ENCODE peak calls at places on chromosomes 6 and 20, in seven cellular contexts. H, W, B, U, I, N and C are unnamed samples.
A peak's percentile ranks its signal among the peaks of the same experiment; 100 is the strongest.

GRCh38 chr6:97958143-97958542 is 675.1 kb upstream of the MMS22L start:
- DNase-seq in H (no peak), W (no peak), B (no peak), U (no peak), I (no peak), N (peak; percentile 0), C (no peak)

GRCh38 chr6:3194535-3195376 is 32.7 kb downstream of the TUBB2B start:
- DNase-seq in H (no peak), W (no peak), B (peak; percentile 50), U (peak; percentile 46), I (no peak), N (no peak), C (no peak)

GRCh38 chr6:30378290-30378937 is 33.5 kb downstream of the RPP21 start:
- DNase-seq in H (no peak), W (no peak), B (no peak), U (peak; percentile 19), I (peak; percentile 61), N (peak; percentile 11), C (no peak)

GRCh38 chr20:38043512-38044300 is 10.2 kb downstream of the RPRD1B start:
- DNase-seq in H (no peak), W (peak; percentile 48), B (no peak), U (peak; percentile 85), I (no peak), N (peak; percentile 73), C (no peak)

GRCh38 chr20:45111799-45112471 is 3.0 kb downstream of the WFDC5 start:
- DNase-seq in H (no peak), W (no peak), B (no peak), U (no peak), I (peak; percentile 56), N (peak; percentile 20), C (no peak)

GRCh38 chr20:13649548-13649947 is 10.8 kb upstream of the TASP1 start:
- DNase-seq in H (no peak), W (no peak), B (peak; percentile 62), U (no peak), I (no peak), N (no peak), C (no peak)

GRCh38 chr6:25173951-25174474 is 105.2 kb upstream of the CARMIL1 start:
- DNase-seq in H (peak; percentile 25), W (no peak), B (no peak), U (peak; percentile 99), I (peak; percentile 60), N (peak; percentile 62), C (no peak)

GRCh38 chr6:127173541-127173940 is 55.1 kb downstream of the RSPO3 start:
- DNase-seq in H (no peak), W (no peak), B (no peak), U (no peak), I (no peak), N (peak; percentile 17), C (no peak)

GRCh38 chr20:45288376-45288775 is 18.3 kb upstream of the RBPJL start:
- DNase-seq in H (no peak), W (no peak), B (no peak), U (no peak), I (no peak), N (no peak), C (no peak)

GRCh38 chr6:142855877-142856606 is 88.9 kb downstream of the HIVEP2 start:
- DNase-seq in H (no peak), W (no peak), B (no peak), U (no peak), I (no peak), N (no peak), C (no peak)

GRCh38 chr6:85864453-85865401 is 222.0 kb upstream of the SYNCRIP start:
- DNase-seq in H (no peak), W (peak; percentile 35), B (no peak), U (peak; percentile 31), I (peak; percentile 38), N (no peak), C (no peak)

GRCh38 chr6:2450546-2450945 is 205.1 kb upstream of the GMDS start:
- DNase-seq in H (no peak), W (peak; percentile 50), B (peak; percentile 69), U (no peak), I (no peak), N (no peak), C (peak; percentile 62)

GRCh38 chr6:34973547-34974248 is 84.6 kb downstream of the ANKS1A start:
- DNase-seq in H (no peak), W (no peak), B (no peak), U (no peak), I (peak; percentile 25), N (no peak), C (no peak)

GRCh38 chr20:20513720-20514119 is 145.8 kb downstream of the INSM1 start:
- DNase-seq in H (no peak), W (no peak), B (no peak), U (no peak), I (no peak), N (no peak), C (no peak)

GRCh38 chr6:139981066-139981624 is 606.7 kb upstream of the CITED2 start:
- DNase-seq in H (no peak), W (no peak), B (no peak), U (no peak), I (no peak), N (no peak), C (no peak)

GRCh38 chr6:79604583-79605037 is 26.5 kb upstream of the SH3BGRL2 start:
- DNase-seq in H (no peak), W (no peak), B (no peak), U (peak; percentile 63), I (peak; percentile 95), N (peak; percentile 65), C (no peak)
- TF ChIP-seq CTCF in H (no peak), W (no peak), B (no peak), U (no peak), I (no peak), N (no peak), C (no peak)

DNA sequence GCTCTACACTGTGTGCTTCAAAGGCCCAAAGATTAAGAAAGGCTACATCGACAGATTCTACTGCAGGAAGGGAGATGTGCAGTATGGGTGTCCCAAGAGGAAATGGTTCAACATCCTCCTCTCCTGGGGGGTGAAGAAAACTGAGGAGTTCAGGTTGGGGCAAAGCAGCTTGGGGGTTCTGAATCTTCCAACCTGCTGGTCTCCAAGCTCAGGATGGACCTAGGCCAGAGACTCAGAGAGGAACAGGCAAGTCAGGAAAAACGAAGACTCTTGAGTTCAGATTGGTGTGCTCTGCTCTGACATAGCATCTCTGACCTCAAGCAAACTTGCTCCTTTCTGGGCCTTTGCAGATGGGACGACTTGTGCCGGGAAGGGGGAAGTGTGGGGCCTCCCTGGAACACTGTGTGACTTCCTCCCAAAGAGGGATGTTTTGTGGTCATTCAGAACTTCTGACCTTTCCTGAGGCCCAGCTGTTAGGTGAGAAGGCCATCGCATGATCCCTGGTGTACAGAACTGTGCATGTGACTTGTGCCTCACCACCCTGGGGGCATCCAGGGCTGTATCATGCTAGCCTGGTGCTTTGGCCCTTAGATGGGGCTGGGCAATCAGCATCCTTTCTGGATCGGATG is 31.1 kb downstream of the DAAM2 start:
- DNase-seq in H (peak; percentile 58), W (peak; percentile 62), B (peak; percentile 46), U (no peak), I (no peak), N (no peak), C (no peak)
- TF ChIP-seq POLR2A in H (no peak), W (peak; percentile 13), B (no peak), U (no peak), I (no peak), N (no peak), C (peak; percentile 34)

GRCh38 chr6:44250067-44250717 is 3.3 kb downstream of the HSP90AB1 start:
- DNase-seq in H (no peak), W (no peak), B (no peak), U (no peak), I (no peak), N (no peak), C (no peak)

GRCh38 chr6:44246663-44247337 is at the start of gene HSP90AB1:
- DNase-seq in H (peak; percentile 98), W (peak; percentile 98), B (peak; percentile 95), U (peak; percentile 98), I (peak; percentile 98), N (peak; percentile 99), C (peak; percentile 96)

GRCh38 chr6:44249082-44249748 is 2.3 kb downstream of the HSP90AB1 start:
- DNase-seq in H (no peak), W (no peak), B (no peak), U (no peak), I (no peak), N (no peak), C (no peak)

GRCh38 chr6:44247338-44248302 is 719 bp downstream of the HSP90AB1 start:
- DNase-seq in H (peak; percentile 75), W (peak; percentile 90), B (peak; percentile 87), U (peak; percentile 38), I (peak; percentile 36), N (peak; percentile 63), C (peak; percentile 83)

GRCh38 chr6:44248579-44248978 is 1.7 kb downstream of the HSP90AB1 start:
- DNase-seq in H (no peak), W (no peak), B (no peak), U (no peak), I (no peak), N (no peak), C (no peak)
- H3K4me3 ChIP-seq in H (peak overlapping the region; percentile 98), W (peak overlapping the region; percentile 93), B (peak overlapping the region; percentile 98), U (peak overlapping the region; percentile 85), I (peak overlapping the region; percentile 81), N (peak overlapping the region; percentile 90), C (peak overlapping the region; percentile 67)

GRCh38 chr20:61884571-61885389 is 180.9 kb downstream of the TAF4 start:
- DNase-seq in H (no peak), W (no peak), B (no peak), U (no peak), I (peak; percentile 36), N (no peak), C (no peak)
- TF ChIP-seq CTCF in H (no peak), W (no peak), B (no peak), U (no peak), I (peak; percentile 65), N (no peak), C (no peak)